ENCODE peak calls at places on chromosomes 12 and 14, in six cellular contexts. P is GM12891, V is prostate gland, J is transverse colon, H is HCT116, T is endothelial cell of umbilical vein. G is an unnamed sample.

GRCh38 chr12:4202918-4203317 is 70.6 kb upstream of the CCND2 start:
- DNase-seq in P (no peak), V (no peak), J (no peak), H (no peak), T (no peak), G (no peak)

GRCh38 chr12:120992989-120993388 is 14.6 kb downstream of the HNF1A start:
- DNase-seq in P (no peak), V (no peak), J (no peak), H (no peak), T (no peak), G (no peak)

GRCh38 chr12:46555379-46555778 is 182.8 kb upstream of the SLC38A2 start:
- DNase-seq in P (no peak), V (no peak), J (no peak), H (no peak), T (no peak), G (no peak)

GRCh38 chr12:12405882-12406281 is 49.0 kb downstream of the BORCS5 start:
- DNase-seq in P (no peak), V (peak), J (peak), H (no peak), T (no peak), G (no peak)

GRCh38 chr14:94923771-94924170 is 153.9 kb upstream of the GSC start:
- DNase-seq in P (no peak), V (no peak), J (no peak), H (no peak), T (no peak), G (no peak)

GRCh38 chr14:83992857-83993256 is 1537.1 kb upstream of the FLRT2 start:
- DNase-seq in P (no peak), V (no peak), J (no peak), H (no peak), T (no peak), G (no peak)

GRCh38 chr12:3097836-3098235 is 20.7 kb downstream of the TSPAN9 start:
- DNase-seq in P (no peak), V (no peak), J (no peak), H (no peak), T (no peak), G (no peak)

GRCh38 chr14:33693237-33693636 is 257.6 kb downstream of the EGLN3 start:
- DNase-seq in P (no peak), V (no peak), J (no peak), H (no peak), T (no peak), G (no peak)

GRCh38 chr12:100154472-100155247 is 12.0 kb upstream of the BLTP3B start:
- DNase-seq in P (peak), V (peak), J (peak), H (peak), T (peak), G (peak)

GRCh38 chr12:75409833-75410232 is 18.9 kb downstream of the GLIPR1L2 start:
- DNase-seq in P (no peak), V (no peak), J (no peak), H (no peak), T (no peak), G (no peak)

GRCh38 chr14:70808023-70808401 is 1.3 kb downstream of the MAP3K9 start:
- DNase-seq in P (no peak), V (peak), J (peak), H (peak), T (no peak), G (no peak)

GRCh38 chr14:21199611-21200570 is 44.0 kb upstream of the OR5AU1 start:
- DNase-seq in P (no peak), V (no peak), J (no peak), H (no peak), T (no peak), G (no peak)

DNA sequence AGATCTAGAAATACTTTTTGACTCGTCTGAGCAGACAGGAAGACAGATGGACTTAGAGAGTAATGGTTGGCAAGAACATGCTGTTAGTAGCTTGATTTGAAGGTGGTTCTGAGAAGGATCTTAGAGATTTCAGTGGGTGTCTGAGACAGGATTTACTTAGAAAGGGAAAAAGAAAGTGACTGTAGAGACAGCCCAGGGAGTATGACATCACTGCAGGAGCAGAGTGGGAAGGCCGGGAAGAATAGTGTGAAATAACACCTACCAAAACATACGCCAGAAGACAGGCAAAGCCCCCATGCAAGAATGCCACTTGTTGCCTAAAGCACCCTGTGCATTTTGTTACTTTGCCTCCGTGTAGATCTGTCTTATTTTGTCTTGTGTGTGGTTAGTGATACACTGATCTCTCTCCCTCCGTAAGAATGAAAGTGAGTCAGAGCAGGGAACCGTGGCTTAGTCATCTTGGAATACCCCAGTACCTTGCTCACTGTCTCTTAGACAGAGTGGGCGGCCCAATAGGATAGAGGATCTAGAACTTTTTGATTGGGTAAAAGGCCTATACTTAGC is 161.3 kb upstream of the IFNG-AS1 start:
- DNase-seq in P (no peak), V (no peak), J (peak), H (peak), T (peak), G (no peak)
- TF ChIP-seq POLR2AphosphoS5 in P (no peak), V (no peak), J (no peak), H (no peak), T (no peak), G (no peak)

GRCh38 chr12:130872179-130873096 is 572 bp downstream of the RAN start:
- DNase-seq in P (peak), V (peak), J (peak), H (no peak), T (peak), G (no peak)
- TF ChIP-seq POLR2AphosphoS5 in P (no peak), V (no peak), J (no peak), H (no peak), T (no peak), G (no peak)

DNA sequence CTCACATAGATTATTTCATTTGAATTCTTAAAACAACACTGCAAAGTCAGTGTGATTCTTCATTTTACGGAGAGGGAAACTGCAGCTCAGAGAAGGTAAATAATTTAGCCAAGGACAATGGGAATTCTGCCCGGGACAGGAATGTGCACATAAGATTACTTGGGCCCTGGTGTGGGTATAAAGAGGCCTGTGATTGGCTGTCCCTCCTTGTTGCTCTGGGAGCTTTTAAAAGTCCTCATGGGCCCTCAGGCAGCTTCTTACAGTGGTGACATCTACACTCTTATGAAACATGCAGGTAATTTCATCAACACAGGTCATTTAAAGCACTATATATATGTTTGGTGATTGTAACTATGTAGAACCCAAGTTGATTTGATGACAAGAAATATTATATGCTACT is 100.3 kb downstream of the ESR2 start:
- DNase-seq in P (no peak), V (no peak), J (no peak), H (no peak), T (no peak), G (no peak)
- TF ChIP-seq POLR2AphosphoS5 in P (no peak), V (no peak), J (no peak), H (no peak), T (no peak), G (no peak)

DNA sequence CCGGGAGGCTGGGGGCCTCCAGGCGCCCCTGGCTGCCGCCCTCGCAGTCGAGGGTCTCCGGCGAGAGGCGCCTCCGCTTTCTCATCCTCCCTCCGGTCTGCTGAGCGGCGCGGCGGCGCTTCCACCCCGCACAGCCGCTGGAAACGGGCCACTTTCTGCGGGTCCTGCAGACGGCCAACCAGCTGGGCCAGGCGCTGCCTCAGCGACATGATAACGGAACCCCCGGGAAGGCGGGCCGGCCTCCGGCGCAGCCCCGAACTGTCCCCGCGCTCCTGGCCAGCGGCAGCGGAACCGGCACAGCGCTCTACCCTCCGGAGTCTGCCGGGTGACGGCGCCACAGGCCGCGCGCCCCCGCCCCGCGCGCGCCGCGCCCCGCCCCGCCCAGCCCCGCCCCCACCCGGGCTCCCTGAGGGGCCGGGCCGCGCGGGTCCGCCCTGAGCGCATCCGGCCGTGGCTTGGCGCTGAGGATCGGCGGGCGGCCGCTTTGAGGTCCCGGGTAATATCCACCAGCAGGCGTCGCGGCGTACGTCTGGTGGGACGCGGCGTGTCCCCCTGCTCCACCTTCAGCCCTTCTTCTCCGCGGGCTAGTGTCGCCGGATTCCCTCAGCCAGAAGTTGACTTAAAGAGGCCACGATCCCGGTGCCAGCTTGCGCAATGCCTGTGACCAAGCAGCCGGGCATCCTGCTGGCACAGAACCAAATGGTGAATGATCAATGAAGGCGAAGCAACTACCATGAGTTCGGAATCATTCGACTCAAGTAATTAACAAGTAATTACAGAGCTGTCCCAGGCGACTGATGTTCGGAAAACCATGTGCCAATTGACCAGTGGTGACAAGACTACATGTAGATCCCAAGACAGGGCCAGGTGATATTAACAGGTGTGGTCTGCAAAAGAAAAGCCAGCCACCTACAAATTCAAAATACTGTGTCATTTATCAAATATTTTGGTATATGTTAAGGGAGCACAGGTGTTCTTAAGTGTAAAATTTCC is at the start of gene SGPP1:
- DNase-seq in P (peak), V (peak), J (peak), H (peak), T (peak), G (peak)
- TF ChIP-seq POLR2AphosphoS5 in P (peak), V (no peak), J (peak), H (peak), T (peak), G (no peak)

GRCh38 chr14:105026789-105027563 is 6.1 kb upstream of the CDCA4 start:
- DNase-seq in P (no peak), V (no peak), J (no peak), H (peak), T (no peak), G (no peak)
- TF ChIP-seq POLR2AphosphoS5 in P (peak), V (no peak), J (no peak), H (no peak), T (no peak), G (no peak)

DNA sequence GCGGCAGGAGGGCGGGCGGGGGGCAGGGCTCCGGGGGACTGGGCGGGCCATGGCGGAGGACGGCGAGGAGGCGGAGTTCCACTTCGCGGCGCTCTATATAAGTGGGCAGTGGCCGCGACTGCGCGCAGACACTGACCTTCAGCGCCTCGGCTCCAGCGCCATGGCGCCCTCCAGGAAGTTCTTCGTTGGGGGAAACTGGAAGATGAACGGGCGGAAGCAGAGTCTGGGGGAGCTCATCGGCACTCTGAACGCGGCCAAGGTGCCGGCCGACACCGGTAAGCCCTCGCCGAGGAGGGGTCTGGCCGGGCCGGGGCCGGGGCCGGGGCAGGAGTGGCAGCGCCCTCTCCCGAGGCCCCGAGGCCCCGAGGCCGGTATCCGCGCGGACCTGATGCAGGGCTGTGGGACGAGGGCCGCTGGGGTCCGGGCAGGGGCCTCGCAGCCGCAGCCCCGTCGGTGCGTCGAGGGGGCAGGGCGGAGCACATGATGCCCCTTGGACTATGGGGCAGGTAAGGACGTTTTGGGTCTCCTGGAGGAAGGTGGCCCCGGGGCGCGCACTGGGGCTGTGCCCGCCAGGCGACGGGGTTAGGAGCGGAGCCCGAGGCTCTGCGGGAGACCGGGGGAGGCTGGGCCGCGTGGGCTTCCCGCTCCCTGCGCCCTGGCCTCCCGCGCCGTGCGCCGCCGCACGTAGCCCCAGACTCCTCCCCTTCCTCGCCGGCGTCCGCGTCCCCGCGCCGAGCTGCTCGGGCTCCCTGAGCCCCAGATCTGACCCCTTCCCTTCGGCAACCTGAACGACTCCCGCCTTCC is at the start of gene TPI1:
- DNase-seq in P (peak), V (peak), J (peak), H (no peak), T (peak), G (peak)
- TF ChIP-seq POLR2AphosphoS5 in P (peak), V (peak), J (peak), H (peak), T (peak), G (peak)

GRCh38 chr14:63673255-63673654 is 31.6 kb upstream of the WDR89 start:
- DNase-seq in P (no peak), V (no peak), J (no peak), H (no peak), T (no peak), G (no peak)

GRCh38 chr14:63676615-63677014 is 34.9 kb upstream of the WDR89 start:
- DNase-seq in P (no peak), V (peak), J (no peak), H (no peak), T (no peak), G (no peak)

GRCh38 chr14:63678538-63678937 is 36.9 kb upstream of the WDR89 start:
- DNase-seq in P (no peak), V (no peak), J (no peak), H (no peak), T (no peak), G (no peak)

GRCh38 chr14:63673882-63674497 is 32.3 kb upstream of the WDR89 start:
- DNase-seq in P (no peak), V (no peak), J (no peak), H (no peak), T (no peak), G (no peak)

DNA sequence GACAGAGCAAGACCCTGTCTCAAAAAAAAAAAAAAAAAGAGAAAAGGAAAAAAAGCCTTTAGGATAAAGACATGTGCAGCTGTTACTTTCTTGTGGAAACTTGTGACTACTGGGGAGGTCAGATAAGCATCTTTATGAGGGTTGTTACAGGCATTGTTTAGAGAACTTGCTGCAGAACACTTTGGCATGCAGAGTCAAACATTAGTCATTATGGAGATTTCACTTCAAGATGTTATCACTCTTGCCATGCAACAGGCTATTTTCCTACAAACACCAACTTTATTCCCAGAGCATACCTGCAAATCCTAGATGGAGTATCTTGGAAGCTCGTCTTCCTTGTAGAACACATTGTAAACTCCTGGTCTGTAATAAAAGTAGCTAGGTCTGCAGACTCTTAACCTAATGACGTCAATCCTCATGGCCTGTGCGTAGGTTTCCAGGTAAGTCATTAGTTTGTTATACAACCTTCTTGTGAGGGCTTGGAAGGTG is 36.3 kb upstream of the WDR89 start:
- DNase-seq in P (no peak), V (peak), J (peak), H (no peak), T (peak), G (no peak)
- TF ChIP-seq POLR2AphosphoS5 in P (no peak), V (peak), J (no peak), H (no peak), T (peak), G (no peak)

GRCh38 chr12:104342147-104342546 is 38.6 kb downstream of the EID3 start:
- DNase-seq in P (no peak), V (no peak), J (no peak), H (no peak), T (no peak), G (no peak)

GRCh38 chr12:104340177-104340576 is 36.6 kb downstream of the EID3 start:
- DNase-seq in P (no peak), V (no peak), J (no peak), H (no peak), T (peak), G (no peak)

GRCh38 chr12:104344682-104345081 is 41.1 kb downstream of the EID3 start:
- DNase-seq in P (no peak), V (no peak), J (no peak), H (no peak), T (no peak), G (no peak)

GRCh38 chr12:104340917-104341611 is 37.5 kb downstream of the EID3 start:
- DNase-seq in P (no peak), V (no peak), J (no peak), H (no peak), T (no peak), G (no peak)

GRCh38 chr12:104342635-104343249 is 39.2 kb downstream of the EID3 start:
- DNase-seq in P (no peak), V (no peak), J (no peak), H (no peak), T (no peak), G (no peak)
- TF ChIP-seq POLR2AphosphoS5 in P (no peak), V (no peak), J (no peak), H (peak), T (peak), G (no peak)

DNA sequence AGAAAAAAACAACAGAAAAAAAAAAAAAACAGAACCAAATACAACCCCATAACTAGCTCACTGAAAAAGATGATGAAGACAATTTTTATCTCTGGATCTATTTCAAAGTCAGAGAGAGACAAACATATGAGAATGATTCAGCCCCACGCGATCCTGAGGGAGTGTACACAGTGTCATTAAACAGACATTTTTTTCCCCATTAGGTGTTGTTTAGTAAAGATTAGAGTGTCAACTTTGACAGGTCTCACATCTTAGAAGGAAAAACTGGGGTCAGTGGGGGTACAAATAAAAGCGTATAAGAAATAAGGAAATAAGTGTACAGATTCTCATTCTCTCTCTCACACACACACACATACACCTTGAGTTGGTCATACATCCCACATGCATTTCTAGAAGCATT is 635.4 kb downstream of the NRXN3 start:
- DNase-seq in P (no peak), V (no peak), J (no peak), H (no peak), T (no peak), G (no peak)
- TF ChIP-seq POLR2AphosphoS5 in P (no peak), V (no peak), J (no peak), H (no peak), T (no peak), G (no peak)

GRCh38 chr12:113211160-113211559 is 10.1 kb upstream of the TPCN1 start:
- DNase-seq in P (no peak), V (no peak), J (no peak), H (no peak), T (no peak), G (no peak)

GRCh38 chr12:113220593-113221180 is 577 bp upstream of the TPCN1 start:
- DNase-seq in P (no peak), V (no peak), J (no peak), H (no peak), T (no peak), G (no peak)

GRCh38 chr12:113214938-113215400 is 6.3 kb upstream of the TPCN1 start:
- DNase-seq in P (no peak), V (no peak), J (peak), H (peak), T (peak), G (peak)
- TF ChIP-seq POLR2AphosphoS5 in P (no peak), V (no peak), J (peak), H (peak), T (peak), G (peak)

G was measured in suprapubic skin.